ENCODE peak calls at places on chromosomes 16 and 17, in four cellular contexts. Q is MM.1S, H is GM23248, B is cardiac muscle cell. Y is an unnamed sample.

GRCh38 chr17:64357191-64357981 is 33.3 kb downstream of the PECAM1 start:
- DNase-seq in Q (no peak), H (peak; percentile 98), B (no peak), Y (peak; percentile 100)

GRCh38 chr17:8875957-8876356 is 8.5 kb upstream of the PIK3R6 start:
- DNase-seq in Q (no peak), H (peak; percentile 93), B (no peak), Y (peak; percentile 63)

GRCh38 chr17:61221597-61222471 is 177.8 kb upstream of the TBX2 start:
- DNase-seq in Q (peak; percentile 9), H (no peak), B (no peak), Y (peak; percentile 30)

GRCh38 chr17:56808503-56808902 is 25.2 kb downstream of the C17orf67 start:
- DNase-seq in Q (no peak), H (no peak), B (no peak), Y (no peak)

GRCh38 chr17:310111-311010 is 42.2 kb downstream of the RPH3AL start:
- DNase-seq in Q (no peak), H (no peak), B (no peak), Y (no peak)

GRCh38 chr16:89232107-89232506 is 14.6 kb downstream of the ZNF778 start:
- DNase-seq in Q (no peak), H (no peak), B (no peak), Y (no peak)

GRCh38 chr17:4950757-4951204 is at the start of gene ENO3:
- DNase-seq in Q (no peak), H (no peak), B (peak; percentile 76), Y (no peak)

GRCh38 chr16:53098526-53099317 is 43.9 kb downstream of the CHD9 start:
- DNase-seq in Q (peak; percentile 74), H (peak; percentile 91), B (peak; percentile 22), Y (peak; percentile 92)

GRCh38 chr17:49513044-49513395 is 17.9 kb downstream of the NGFR start:
- DNase-seq in Q (no peak), H (no peak), B (no peak), Y (no peak)

GRCh38 chr17:27466748-27467375 is 10.6 kb downstream of the KSR1 start:
- DNase-seq in Q (no peak), H (no peak), B (no peak), Y (no peak)

GRCh38 chr17:76670020-76670707 is 26.6 kb upstream of the ST6GALNAC1 start:
- DNase-seq in Q (no peak), H (no peak), B (no peak), Y (no peak)

GRCh38 chr17:15918661-15919259 is 26.2 kb upstream of the ADORA2B start:
- DNase-seq in Q (no peak), H (peak; percentile 9), B (no peak), Y (peak; percentile 13)

DNA sequence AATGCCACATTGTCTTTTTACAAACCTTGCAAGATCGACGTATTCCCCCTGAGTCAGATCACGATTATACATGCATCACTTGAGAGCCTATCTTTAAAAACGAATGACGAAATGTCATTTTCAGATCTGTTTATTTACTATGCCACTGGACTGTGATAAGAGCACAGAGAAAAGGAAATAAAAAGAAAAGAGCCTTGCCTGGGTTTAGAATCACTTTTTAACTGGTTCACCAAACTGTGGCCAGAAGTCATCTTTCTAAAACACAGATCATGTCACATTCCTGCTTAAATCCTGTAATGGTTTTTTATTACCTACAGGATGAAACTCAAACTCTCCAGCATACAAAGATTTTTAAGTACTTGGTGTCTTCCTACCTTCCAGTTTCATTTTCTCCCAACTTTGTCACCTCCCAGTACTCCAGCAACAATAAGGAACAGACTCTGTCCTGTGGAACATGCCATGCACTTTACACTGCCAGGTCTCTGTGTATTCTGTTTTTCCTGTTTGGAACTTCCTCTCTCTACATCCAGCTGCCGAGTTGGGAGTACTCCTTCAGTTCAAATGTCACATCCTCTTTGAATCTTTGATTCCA is 91.5 kb downstream of the SNX11 start:
- DNase-seq in Q (no peak), H (no peak), B (no peak), Y (no peak)
- H3K4me3 ChIP-seq in Q (no peak overlapping the region), H (no peak overlapping the region), B (no peak overlapping the region), Y (no peak overlapping the region)

GRCh38 chr17:62712011-62712615 is 84.6 kb downstream of the MRC2 start:
- DNase-seq in Q (no peak), H (no peak), B (no peak), Y (no peak)
- H3K4me3 ChIP-seq in Q (no peak overlapping the region), H (no peak overlapping the region), B (no peak overlapping the region), Y (no peak overlapping the region)

GRCh38 chr17:82753201-82753464 is 1.3 kb downstream of the TBCD start:
- DNase-seq in Q (no peak), H (peak; percentile 26), B (no peak), Y (no peak)

GRCh38 chr17:82750241-82750905 is 1.5 kb upstream of the TBCD start:
- DNase-seq in Q (no peak), H (no peak), B (no peak), Y (no peak)

GRCh38 chr17:82752371-82753200 is 721 bp downstream of the TBCD start:
- DNase-seq in Q (peak; percentile 33), H (peak; percentile 65), B (peak; percentile 52), Y (no peak)

GRCh38 chr17:82751171-82751570 is 694 bp upstream of the TBCD start:
- DNase-seq in Q (no peak), H (no peak), B (no peak), Y (no peak)

GRCh38 chr17:82751571-82752370 is at the start of gene TBCD:
- DNase-seq in Q (peak; percentile 84), H (peak; percentile 96), B (peak; percentile 92), Y (peak; percentile 89)
- H3K4me3 ChIP-seq in Q (peak within 1 kb of the TSS; percentile 97), H (peak within 1 kb of the TSS; percentile 89), B (peak within 1 kb of the TSS; percentile 90), Y (peak within 1 kb of the TSS; percentile 79)

GRCh38 chr17:73644145-73645049 is at the start of gene SDK2:
- DNase-seq in Q (no peak), H (peak; percentile 35), B (peak; percentile 69), Y (no peak)

GRCh38 chr17:73643846-73644144 is 450 bp downstream of the SDK2 start:
- DNase-seq in Q (no peak), H (no peak), B (peak; percentile 42), Y (no peak)

GRCh38 chr17:73643012-73643845 is 1.0 kb downstream of the SDK2 start:
- DNase-seq in Q (no peak), H (peak; percentile 26), B (peak; percentile 69), Y (no peak)

GRCh38 chr17:73646409-73647305 is 2.4 kb upstream of the SDK2 start:
- DNase-seq in Q (no peak), H (peak; percentile 18), B (peak; percentile 63), Y (no peak)

DNA sequence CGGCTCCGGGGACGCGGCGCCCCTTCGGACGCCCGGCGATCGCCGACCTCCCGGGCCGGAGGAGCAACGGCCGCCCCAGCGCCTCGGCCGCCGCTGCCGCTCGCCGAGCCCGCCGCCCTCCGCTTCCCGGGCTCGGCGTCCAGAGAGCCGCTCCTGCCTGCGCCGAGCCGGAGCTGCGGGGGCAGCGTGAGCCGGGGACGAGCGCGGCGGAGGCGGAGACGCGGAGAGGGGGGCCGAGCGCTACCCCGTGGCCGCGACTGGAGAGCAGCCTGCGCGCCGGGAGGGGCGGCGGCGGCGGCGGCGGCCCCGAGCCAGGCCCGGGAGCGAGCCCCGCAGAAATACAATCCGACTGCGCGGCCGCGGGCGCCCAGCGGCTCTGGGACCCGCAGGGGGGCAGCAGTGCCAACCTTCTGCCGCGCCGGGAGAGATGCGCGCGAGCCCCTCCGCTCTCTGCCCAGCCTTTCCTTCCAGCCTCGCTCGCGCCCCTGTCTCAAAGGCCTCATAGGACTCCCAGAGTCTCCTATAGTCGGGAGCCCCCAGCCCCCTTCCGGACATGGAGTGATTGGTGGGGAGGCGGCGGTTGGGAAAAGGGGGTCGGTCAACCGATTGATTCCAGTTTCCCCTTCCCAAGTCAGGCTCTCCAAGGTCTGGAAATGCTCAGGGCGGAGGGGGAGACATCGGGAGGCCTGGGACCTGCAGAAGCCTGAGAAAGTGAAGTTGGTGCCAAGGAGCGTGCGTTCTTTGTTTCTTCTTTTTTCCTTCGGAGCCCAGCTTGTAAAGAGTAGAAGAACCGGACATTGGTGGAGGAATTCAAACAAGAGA is 1.0 kb upstream of the SDK2 start:
- DNase-seq in Q (no peak), H (peak; percentile 50), B (peak; percentile 92), Y (peak; percentile 32)
- H3K4me3 ChIP-seq in Q (no peak overlapping the region), H (peak overlapping the region; percentile 47), B (peak overlapping the region; percentile 80), Y (no peak overlapping the region)

GRCh38 chr17:78133971-78134898 is 3.7 kb downstream of the TMC8 start:
- DNase-seq in Q (peak; percentile 49), H (peak; percentile 62), B (peak; percentile 50), Y (no peak)
- H3K4me3 ChIP-seq in Q (no peak overlapping the region), H (no peak overlapping the region), B (no peak overlapping the region), Y (no peak overlapping the region)

GRCh38 chr16:20260215-20261009 is 66.9 kb downstream of the GP2 start:
- DNase-seq in Q (no peak), H (no peak), B (no peak), Y (no peak)

GRCh38 chr16:20262248-20262647 is 65.1 kb downstream of the GP2 start:
- DNase-seq in Q (no peak), H (no peak), B (no peak), Y (no peak)

GRCh38 chr16:20259549-20259948 is 67.8 kb downstream of the GP2 start:
- DNase-seq in Q (no peak), H (no peak), B (no peak), Y (no peak)

GRCh38 chr16:20265019-20265418 is 62.3 kb downstream of the GP2 start:
- DNase-seq in Q (no peak), H (no peak), B (no peak), Y (no peak)

GRCh38 chr16:20263138-20263855 is 64.0 kb downstream of the GP2 start:
- DNase-seq in Q (no peak), H (no peak), B (no peak), Y (no peak)
- H3K4me3 ChIP-seq in Q (no peak overlapping the region), H (no peak overlapping the region), B (no peak overlapping the region), Y (no peak overlapping the region)

DNA sequence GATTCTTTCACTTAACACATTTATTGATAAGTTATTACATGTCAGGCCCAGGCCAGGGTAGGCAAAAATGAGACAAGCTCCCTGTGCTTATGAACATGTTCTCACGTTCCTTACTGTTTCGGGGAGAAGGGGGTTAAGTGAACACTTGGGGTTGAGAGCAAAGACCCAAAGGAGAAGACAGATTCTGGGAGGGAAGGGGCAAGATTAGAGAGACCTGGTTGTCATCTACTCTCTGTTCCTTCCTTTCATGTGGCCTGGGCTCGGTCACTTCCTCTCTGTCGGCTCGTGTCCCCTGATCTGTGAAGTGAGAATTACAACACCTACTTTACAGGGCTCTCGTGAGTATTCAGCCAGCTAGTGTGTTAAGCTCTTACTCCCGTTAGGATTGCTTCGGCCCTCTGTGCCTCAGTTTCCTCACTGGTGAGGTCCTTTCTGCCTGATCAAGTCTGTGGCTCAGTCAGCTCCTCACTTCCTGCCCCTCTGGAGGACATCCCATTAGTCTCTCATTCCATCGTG is 38.8 kb downstream of the PLCG2 start:
- DNase-seq in Q (peak; percentile 52), H (no peak), B (no peak), Y (no peak)
- H3K4me3 ChIP-seq in Q (peak overlapping the region; percentile 29), H (no peak overlapping the region), B (no peak overlapping the region), Y (no peak overlapping the region)

DNA sequence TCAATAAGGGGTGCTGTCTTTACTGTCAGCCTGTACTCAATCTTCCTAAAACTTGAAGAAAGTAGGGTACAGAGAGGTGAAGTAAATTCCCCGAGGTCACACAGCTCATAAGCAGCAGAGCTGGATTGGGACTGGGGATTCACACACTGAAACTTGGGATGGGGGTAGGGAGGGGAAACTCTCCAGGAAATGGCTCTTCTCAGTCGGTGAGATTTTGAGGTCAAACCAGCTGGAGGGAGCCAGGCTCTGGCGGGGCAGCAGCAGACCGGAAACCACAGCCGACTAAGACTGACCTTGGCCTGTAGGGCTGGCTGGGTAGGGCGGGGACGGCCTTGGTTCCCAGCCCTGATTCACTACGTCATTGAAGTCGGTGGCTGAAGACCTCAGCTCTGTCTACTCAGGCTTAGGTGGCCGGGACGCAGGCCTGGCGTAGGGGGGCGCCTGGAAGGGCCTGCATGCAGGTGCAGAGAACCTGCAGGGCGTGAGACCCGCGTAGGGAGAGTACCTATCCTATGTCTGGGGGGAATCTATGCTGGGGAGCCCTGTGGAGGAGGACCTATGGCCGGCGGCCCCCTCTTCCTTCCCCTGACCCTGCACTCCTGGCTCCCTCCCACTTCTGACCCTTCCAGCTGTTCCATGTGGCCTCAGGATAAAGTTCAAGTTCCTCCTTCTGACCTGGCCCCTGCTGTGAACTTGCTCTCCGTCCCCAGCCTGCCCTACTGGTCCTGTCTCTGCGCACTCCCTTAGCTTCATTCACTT is 11.8 kb upstream of the SLC4A1 start:
- DNase-seq in Q (peak; percentile 92), H (peak; percentile 93), B (peak; percentile 35), Y (peak; percentile 84)
- H3K4me3 ChIP-seq in Q (peak overlapping the region; percentile 8), H (no peak overlapping the region), B (no peak overlapping the region), Y (no peak overlapping the region)